ENCODE peak calls at places on chromosomes 6 and 20, in nine cellular contexts. One of them, this sample, is unnamed.

GRCh38 chr6:93008385-93008784 is 411.0 kb downstream of the EPHA7 start:
- DNase-seq in transverse colon: no peak
- DNase-seq in stomach: no peak
- DNase-seq in spleen: no peak
- DNase-seq in prostate gland: no peak
- DNase-seq in uterus: no peak
- DNase-seq in tibial nerve: no peak
- DNase-seq in endothelial cell of umbilical vein: no peak
- DNase-seq in lower leg skin: no peak
- DNase-seq in this sample: no peak

GRCh38 chr6:44012078-44012493 is 115.2 kb downstream of the MRPL14 start:
- DNase-seq in endothelial cell of umbilical vein: peak; percentile 16
- DNase-seq in tibial nerve: no peak
- DNase-seq in prostate gland: no peak
- DNase-seq in uterus: no peak
- DNase-seq in spleen: peak; percentile 57
- DNase-seq in stomach: no peak
- DNase-seq in transverse colon: no peak
- DNase-seq in lower leg skin: no peak
- DNase-seq in this sample: no peak

GRCh38 chr6:152696543-152696942 is 1.2 kb upstream of the MYCT1 start:
- DNase-seq in prostate gland: no peak
- DNase-seq in endothelial cell of umbilical vein: peak; percentile 88
- DNase-seq in stomach: no peak
- DNase-seq in spleen: no peak
- DNase-seq in lower leg skin: no peak
- DNase-seq in uterus: no peak
- DNase-seq in transverse colon: no peak
- DNase-seq in tibial nerve: no peak
- DNase-seq in this sample: no peak

GRCh38 chr6:53680489-53680888 is 14.9 kb upstream of the KLHL31 start:
- DNase-seq in endothelial cell of umbilical vein: no peak
- DNase-seq in transverse colon: no peak
- DNase-seq in uterus: no peak
- DNase-seq in tibial nerve: no peak
- DNase-seq in spleen: no peak
- DNase-seq in stomach: no peak
- DNase-seq in prostate gland: no peak
- DNase-seq in lower leg skin: no peak
- DNase-seq in this sample: no peak

GRCh38 chr6:149963212-149963461 is 606 bp upstream of the ULBP1 start:
- DNase-seq in endothelial cell of umbilical vein: no peak
- DNase-seq in transverse colon: no peak
- DNase-seq in uterus: no peak
- DNase-seq in prostate gland: no peak
- DNase-seq in stomach: no peak
- DNase-seq in lower leg skin: no peak
- DNase-seq in tibial nerve: no peak
- DNase-seq in spleen: no peak
- DNase-seq in this sample: peak; percentile 39

GRCh38 chr6:163947276-163947675 is 532.8 kb downstream of the QKI start:
- DNase-seq in tibial nerve: no peak
- DNase-seq in uterus: no peak
- DNase-seq in endothelial cell of umbilical vein: no peak
- DNase-seq in prostate gland: no peak
- DNase-seq in stomach: no peak
- DNase-seq in spleen: no peak
- DNase-seq in lower leg skin: no peak
- DNase-seq in transverse colon: no peak
- DNase-seq in this sample: no peak

GRCh38 chr6:31125586-31126363 is 5.5 kb upstream of the CDSN start:
- DNase-seq in lower leg skin: no peak
- DNase-seq in spleen: no peak
- DNase-seq in endothelial cell of umbilical vein: no peak
- DNase-seq in prostate gland: no peak
- DNase-seq in transverse colon: no peak
- DNase-seq in stomach: no peak
- DNase-seq in uterus: no peak
- DNase-seq in tibial nerve: no peak
- DNase-seq in this sample: no peak

GRCh38 chr20:49615401-49616153 is 47.6 kb upstream of the PTGIS start:
- DNase-seq in prostate gland: no peak
- DNase-seq in stomach: peak; percentile 81
- DNase-seq in lower leg skin: no peak
- DNase-seq in uterus: no peak
- DNase-seq in tibial nerve: no peak
- DNase-seq in spleen: peak; percentile 79
- DNase-seq in endothelial cell of umbilical vein: no peak
- DNase-seq in transverse colon: peak; percentile 67
- DNase-seq in this sample: peak; percentile 91

GRCh38 chr6:93684339-93684738 is 265.0 kb upstream of the EPHA7 start:
- DNase-seq in lower leg skin: no peak
- DNase-seq in stomach: peak; percentile 48
- DNase-seq in tibial nerve: no peak
- DNase-seq in prostate gland: no peak
- DNase-seq in uterus: no peak
- DNase-seq in endothelial cell of umbilical vein: no peak
- DNase-seq in spleen: no peak
- DNase-seq in transverse colon: peak; percentile 26
- DNase-seq in this sample: no peak

DNA sequence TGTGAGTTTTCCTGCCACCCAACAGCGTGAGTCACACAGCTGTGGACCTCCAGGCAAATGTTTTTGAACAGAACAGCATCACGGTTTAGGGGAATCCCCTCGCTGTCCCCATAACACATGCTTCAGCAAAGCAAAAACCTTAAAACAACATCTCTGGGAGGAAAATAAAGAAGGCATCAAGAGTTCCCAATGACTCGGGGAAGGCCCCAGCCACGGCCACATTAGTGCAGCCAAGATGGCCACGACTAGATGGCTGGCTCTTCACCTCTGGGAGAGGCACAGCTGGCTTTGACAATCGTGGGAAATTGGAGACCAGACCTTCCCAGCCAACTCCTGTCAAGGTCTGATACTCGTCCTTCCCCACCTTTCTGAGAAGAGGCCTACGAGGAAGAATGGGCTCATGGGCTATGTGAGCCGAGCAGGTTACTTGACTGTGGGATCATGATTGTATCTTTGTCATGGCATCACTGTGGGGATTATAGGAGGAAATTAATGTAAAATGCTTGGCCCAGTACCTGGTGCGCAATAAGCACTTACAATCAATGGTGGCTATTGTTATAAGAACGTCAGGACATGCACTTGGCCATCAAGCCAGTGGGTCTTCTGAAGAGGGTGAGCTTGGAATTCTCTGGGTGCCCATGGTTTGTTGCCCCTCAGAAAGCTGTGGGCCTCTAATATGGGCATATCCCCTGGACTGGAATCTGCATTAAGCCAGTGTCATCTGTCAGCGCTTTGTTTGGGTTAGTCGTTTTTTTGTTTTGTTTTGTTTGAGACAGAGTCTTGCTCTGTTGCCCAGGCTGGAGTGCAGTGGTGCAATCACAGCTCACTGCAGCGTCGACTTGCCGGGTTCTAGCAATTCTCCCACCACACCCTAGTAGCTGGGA is 43.6 kb downstream of the FGD2 start:
- DNase-seq in prostate gland: peak; percentile 20
- DNase-seq in transverse colon: peak; percentile 69
- DNase-seq in stomach: peak; percentile 45
- DNase-seq in endothelial cell of umbilical vein: peak; percentile 39
- DNase-seq in tibial nerve: peak; percentile 43
- DNase-seq in spleen: peak; percentile 86
- DNase-seq in lower leg skin: peak; percentile 65
- DNase-seq in uterus: peak; percentile 71
- DNase-seq in this sample: no peak
- TF ChIP-seq POLR2A in prostate gland: no peak
- TF ChIP-seq POLR2A in transverse colon: no peak
- TF ChIP-seq POLR2A in stomach: no peak
- TF ChIP-seq POLR2A in endothelial cell of umbilical vein: no peak
- TF ChIP-seq POLR2A in tibial nerve: no peak
- TF ChIP-seq POLR2A in spleen: no peak
- TF ChIP-seq POLR2A in lower leg skin: no peak
- TF ChIP-seq POLR2A in uterus: no peak
- TF ChIP-seq POLR2A in this sample: no peak

GRCh38 chr20:19996970-19997369 is 20.2 kb upstream of the NAA20 start:
- DNase-seq in spleen: no peak
- DNase-seq in lower leg skin: no peak
- DNase-seq in tibial nerve: no peak
- DNase-seq in endothelial cell of umbilical vein: no peak
- DNase-seq in uterus: peak; percentile 51
- DNase-seq in stomach: no peak
- DNase-seq in prostate gland: peak; percentile 38
- DNase-seq in transverse colon: no peak
- DNase-seq in this sample: no peak

GRCh38 chr20:19991826-19992225 is 25.3 kb upstream of the NAA20 start:
- DNase-seq in endothelial cell of umbilical vein: peak; percentile 18
- DNase-seq in lower leg skin: no peak
- DNase-seq in spleen: no peak
- DNase-seq in uterus: no peak
- DNase-seq in tibial nerve: no peak
- DNase-seq in prostate gland: no peak
- DNase-seq in transverse colon: no peak
- DNase-seq in stomach: no peak
- DNase-seq in this sample: no peak

GRCh38 chr20:19993937-19994667 is 23.1 kb upstream of the NAA20 start:
- DNase-seq in spleen: no peak
- DNase-seq in endothelial cell of umbilical vein: peak; percentile 62
- DNase-seq in prostate gland: no peak
- DNase-seq in uterus: no peak
- DNase-seq in lower leg skin: no peak
- DNase-seq in tibial nerve: no peak
- DNase-seq in transverse colon: no peak
- DNase-seq in stomach: no peak
- DNase-seq in this sample: no peak

GRCh38 chr20:19992996-19993908 is 23.9 kb upstream of the NAA20 start:
- DNase-seq in transverse colon: no peak
- DNase-seq in stomach: no peak
- DNase-seq in endothelial cell of umbilical vein: peak; percentile 86
- DNase-seq in prostate gland: peak; percentile 52
- DNase-seq in lower leg skin: no peak
- DNase-seq in uterus: no peak
- DNase-seq in spleen: no peak
- DNase-seq in tibial nerve: no peak
- DNase-seq in this sample: peak; percentile 69

DNA sequence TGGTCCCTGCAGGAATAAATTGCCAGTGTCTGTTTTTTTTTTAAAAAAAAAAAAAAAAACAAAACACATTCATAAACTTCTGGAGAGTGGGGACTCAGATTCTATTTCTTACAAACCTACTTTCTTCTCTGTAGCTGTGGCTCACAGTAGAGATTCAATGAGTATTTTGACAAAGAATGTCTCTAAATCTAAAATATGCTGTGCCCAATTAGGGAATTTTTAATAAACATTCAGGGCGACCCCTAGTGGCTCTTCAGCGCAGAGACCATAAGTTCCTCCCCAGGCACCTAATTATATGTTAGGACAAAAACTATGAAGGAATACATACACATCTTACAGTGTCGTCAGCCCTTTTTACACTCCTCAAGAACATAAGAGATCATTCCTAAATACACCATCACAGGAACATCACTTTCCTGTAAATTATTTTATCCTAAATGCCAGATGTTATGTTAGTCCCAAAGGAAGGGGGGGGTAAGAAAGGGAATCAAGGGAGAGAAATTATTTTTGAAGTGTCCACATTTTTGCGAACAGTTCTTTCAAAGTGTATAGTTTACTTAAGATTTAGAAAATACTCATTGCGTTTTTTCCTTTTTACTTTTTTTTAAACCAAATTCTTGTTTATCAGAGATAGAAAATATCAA is 21.8 kb upstream of the NAA20 start:
- DNase-seq in uterus: peak; percentile 55
- DNase-seq in transverse colon: no peak
- DNase-seq in spleen: no peak
- DNase-seq in lower leg skin: no peak
- DNase-seq in stomach: no peak
- DNase-seq in prostate gland: peak; percentile 24
- DNase-seq in endothelial cell of umbilical vein: peak; percentile 65
- DNase-seq in tibial nerve: no peak
- DNase-seq in this sample: peak; percentile 61
- TF ChIP-seq CTCF in uterus: peak; percentile 83
- TF ChIP-seq CTCF in transverse colon: peak; percentile 75
- TF ChIP-seq CTCF in spleen: peak; percentile 80
- TF ChIP-seq CTCF in lower leg skin: no peak
- TF ChIP-seq CTCF in stomach: peak; percentile 71
- TF ChIP-seq CTCF in prostate gland: peak; percentile 78
- TF ChIP-seq CTCF in endothelial cell of umbilical vein: peak; percentile 74
- TF ChIP-seq CTCF in tibial nerve: peak; percentile 77
- TF ChIP-seq CTCF in this sample: peak; percentile 84

GRCh38 chr6:32167761-32168262 is 3.4 kb downstream of the EGFL8 start:
- DNase-seq in stomach: no peak
- DNase-seq in tibial nerve: no peak
- DNase-seq in spleen: peak; percentile 13
- DNase-seq in lower leg skin: no peak
- DNase-seq in transverse colon: no peak
- DNase-seq in uterus: no peak
- DNase-seq in prostate gland: no peak
- DNase-seq in endothelial cell of umbilical vein: no peak
- DNase-seq in this sample: no peak
- TF ChIP-seq POLR2A in stomach: no peak
- TF ChIP-seq POLR2A in tibial nerve: no peak
- TF ChIP-seq POLR2A in spleen: no peak
- TF ChIP-seq POLR2A in lower leg skin: no peak
- TF ChIP-seq POLR2A in transverse colon: no peak
- TF ChIP-seq POLR2A in uterus: no peak
- TF ChIP-seq POLR2A in prostate gland: no peak
- TF ChIP-seq POLR2A in endothelial cell of umbilical vein: no peak
- TF ChIP-seq POLR2A in this sample: no peak

GRCh38 chr6:144149558-144149893 is 791 bp upstream of the STX11 start:
- DNase-seq in transverse colon: no peak
- DNase-seq in spleen: no peak
- DNase-seq in prostate gland: no peak
- DNase-seq in endothelial cell of umbilical vein: no peak
- DNase-seq in tibial nerve: no peak
- DNase-seq in lower leg skin: no peak
- DNase-seq in uterus: no peak
- DNase-seq in stomach: no peak
- DNase-seq in this sample: no peak

GRCh38 chr6:144149894-144150672 is at the start of gene STX11:
- DNase-seq in tibial nerve: peak; percentile 22
- DNase-seq in stomach: peak; percentile 67
- DNase-seq in transverse colon: peak; percentile 76
- DNase-seq in uterus: peak; percentile 19
- DNase-seq in lower leg skin: peak; percentile 54
- DNase-seq in endothelial cell of umbilical vein: peak; percentile 53
- DNase-seq in spleen: peak; percentile 95
- DNase-seq in prostate gland: peak; percentile 21
- DNase-seq in this sample: peak; percentile 63

GRCh38 chr6:144151010-144151727 is 852 bp downstream of the STX11 start:
- DNase-seq in transverse colon: peak; percentile 28
- DNase-seq in uterus: peak; percentile 20
- DNase-seq in tibial nerve: peak; percentile 36
- DNase-seq in prostate gland: no peak
- DNase-seq in lower leg skin: no peak
- DNase-seq in spleen: peak; percentile 77
- DNase-seq in endothelial cell of umbilical vein: peak; percentile 64
- DNase-seq in stomach: no peak
- DNase-seq in this sample: peak; percentile 73

GRCh38 chr6:144148891-144149290 is 1.4 kb upstream of the STX11 start:
- DNase-seq in spleen: no peak
- DNase-seq in tibial nerve: no peak
- DNase-seq in endothelial cell of umbilical vein: peak; percentile 15
- DNase-seq in lower leg skin: no peak
- DNase-seq in stomach: no peak
- DNase-seq in prostate gland: no peak
- DNase-seq in uterus: no peak
- DNase-seq in transverse colon: no peak
- DNase-seq in this sample: no peak

GRCh38 chr6:144150673-144151009 is 324 bp downstream of the STX11 start:
- DNase-seq in lower leg skin: no peak
- DNase-seq in tibial nerve: no peak
- DNase-seq in uterus: no peak
- DNase-seq in transverse colon: peak; percentile 29
- DNase-seq in stomach: no peak
- DNase-seq in spleen: peak; percentile 85
- DNase-seq in prostate gland: no peak
- DNase-seq in endothelial cell of umbilical vein: peak; percentile 56
- DNase-seq in this sample: no peak
- TF ChIP-seq CTCF in lower leg skin: no peak
- TF ChIP-seq CTCF in tibial nerve: no peak
- TF ChIP-seq CTCF in uterus: no peak
- TF ChIP-seq CTCF in transverse colon: peak; percentile 21
- TF ChIP-seq CTCF in stomach: no peak
- TF ChIP-seq CTCF in spleen: peak; percentile 57
- TF ChIP-seq CTCF in prostate gland: no peak
- TF ChIP-seq CTCF in endothelial cell of umbilical vein: no peak
- TF ChIP-seq CTCF in this sample: peak; percentile 28

This sample was measured in adrenal gland.